ENCODE peak calls at places on chromosomes 12 and 14, in eight cellular contexts. I is astrocyte, X is PC-9, N is keratinocyte, B is prostate gland, T is sigmoid colon, C is dorsolateral prefrontal cortex, K is foreskin keratinocyte. L is an unnamed sample.

GRCh38 chr12:93571360-93571853 is 1.1 kb upstream of the SOCS2 start:
- DNase-seq in I (peak; percentile 31), X (peak; percentile 75), N (no peak), B (peak; percentile 71), T (peak; percentile 92), C (no peak), K (peak; percentile 80), L (peak; percentile 59)

GRCh38 chr14:69629225-69630127 is 18.1 kb downstream of the SUSD6 start:
- DNase-seq in I (no peak), X (no peak), N (no peak), B (no peak), T (no peak), C (no peak), K (no peak), L (no peak)

GRCh38 chr12:43550831-43551270 is 1.2 kb downstream of the ADAMTS20 start:
- DNase-seq in I (no peak), X (no peak), N (no peak), B (no peak), T (no peak), C (no peak), K (no peak), L (no peak)

GRCh38 chr12:30694971-30695326 is 720 bp downstream of the IPO8 start:
- DNase-seq in I (peak; percentile 30), X (peak; percentile 56), N (no peak), B (peak; percentile 30), T (peak; percentile 67), C (no peak), K (peak; percentile 42), L (no peak)

GRCh38 chr12:356276-356988 is 32.7 kb downstream of the KDM5A start:
- DNase-seq in I (peak; percentile 72), X (no peak), N (no peak), B (no peak), T (no peak), C (no peak), K (peak; percentile 35), L (no peak)

GRCh38 chr14:62939970-62940369 is 105.3 kb downstream of the KCNH5 start:
- DNase-seq in I (no peak), X (no peak), N (no peak), B (no peak), T (no peak), C (no peak), K (no peak), L (no peak)

GRCh38 chr12:111766608-111767361 is at the start of gene ALDH2:
- DNase-seq in I (peak; percentile 25), X (peak; percentile 65), N (no peak), B (peak; percentile 81), T (peak; percentile 91), C (peak; percentile 66), K (no peak), L (peak; percentile 26)

GRCh38 chr14:100470523-100470897 is 116.7 kb downstream of the BEGAIN start:
- DNase-seq in I (no peak), X (no peak), N (no peak), B (no peak), T (no peak), C (no peak), K (no peak), L (no peak)

GRCh38 chr12:100504820-100505219 is 31.2 kb downstream of the NR1H4 start:
- DNase-seq in I (no peak), X (no peak), N (no peak), B (no peak), T (no peak), C (no peak), K (no peak), L (no peak)

GRCh38 chr12:127941332-127941731 is 325.6 kb upstream of the TMEM132C start:
- DNase-seq in I (peak; percentile 60), X (no peak), N (no peak), B (no peak), T (no peak), C (no peak), K (no peak), L (no peak)

GRCh38 chr14:86462193-86462592 is 932.2 kb downstream of the FLRT2 start:
- DNase-seq in I (no peak), X (no peak), N (no peak), B (no peak), T (no peak), C (no peak), K (peak; percentile 33), L (no peak)

GRCh38 chr12:51082561-51083139 is 746 bp downstream of the CSRNP2 start:
- DNase-seq in I (peak; percentile 42), X (peak; percentile 12), N (no peak), B (peak; percentile 7), T (no peak), C (no peak), K (peak; percentile 17), L (peak; percentile 11)

GRCh38 chr14:52755607-52756316 is 25.8 kb downstream of the STYX start:
- DNase-seq in I (no peak), X (no peak), N (no peak), B (no peak), T (no peak), C (no peak), K (no peak), L (no peak)

GRCh38 chr12:119148049-119148448 is 30.7 kb upstream of the HSPB8 start:
- DNase-seq in I (no peak), X (no peak), N (no peak), B (no peak), T (no peak), C (no peak), K (no peak), L (no peak)

DNA sequence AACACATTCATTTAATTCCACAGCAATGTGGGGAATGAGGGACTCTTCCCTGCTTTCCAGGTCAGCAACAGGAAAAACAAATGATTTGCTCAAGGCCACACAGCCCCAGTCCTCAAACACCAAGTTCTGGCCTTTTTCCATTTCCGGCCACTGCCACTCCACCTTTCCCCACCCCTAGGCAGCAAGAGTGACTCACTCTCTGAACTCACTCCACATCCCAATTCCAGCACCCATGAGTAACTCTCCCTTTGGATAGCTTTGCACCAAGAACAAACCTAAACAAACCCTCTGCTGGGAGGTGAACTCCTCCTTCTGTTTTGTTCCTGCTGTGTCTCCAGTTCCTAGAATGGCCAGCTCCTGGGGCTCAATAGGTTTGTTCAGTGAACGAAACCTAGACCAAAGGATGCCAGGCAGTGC is 30.4 kb upstream of the PLEKHG6 start:
- DNase-seq in I (peak; percentile 90), X (peak; percentile 95), N (peak; percentile 78), B (peak; percentile 63), T (peak; percentile 84), C (no peak), K (peak; percentile 94), L (no peak)
- H3K27ac ChIP-seq in I (peak overlapping the region; percentile 87), X (peak overlapping the region; percentile 93), N (peak overlapping the region; percentile 95), B (peak overlapping the region; percentile 99), T (peak overlapping the region; percentile 84), C (no peak overlapping the region), K (peak overlapping the region; percentile 100), L (no peak overlapping the region)

DNA sequence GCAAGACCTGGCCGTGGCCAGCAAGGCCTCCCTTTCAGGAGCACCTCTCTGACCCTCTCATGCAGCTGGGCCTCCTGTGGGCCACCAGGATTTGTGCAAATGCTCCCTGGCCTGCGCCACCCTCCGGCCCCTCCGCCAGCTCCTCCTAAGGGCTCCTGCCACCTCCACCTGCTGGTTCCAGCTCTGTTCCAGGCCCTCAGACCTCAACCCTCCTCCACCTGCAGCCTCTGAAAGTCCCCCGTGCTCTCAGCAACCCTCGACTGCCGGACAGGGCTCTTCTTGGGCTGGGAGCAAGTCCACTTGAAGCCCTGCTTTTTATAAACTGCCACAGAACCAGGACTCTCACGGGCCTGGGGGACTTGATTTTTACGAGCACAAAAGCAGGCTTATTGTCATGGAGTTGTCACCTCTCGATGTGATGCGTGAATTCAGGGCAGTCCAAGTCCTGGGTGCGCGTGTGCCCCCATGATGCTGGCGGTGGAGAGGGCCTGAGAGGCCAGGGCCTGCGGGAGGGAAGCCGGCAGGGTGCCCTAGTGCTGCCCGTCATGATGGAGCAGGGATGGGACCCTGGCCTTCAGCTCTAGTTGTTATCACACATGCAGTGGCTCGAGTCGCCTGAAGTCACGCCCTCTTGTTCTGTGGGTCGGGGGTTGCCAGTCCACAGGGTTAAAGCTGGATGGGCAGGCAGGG is 9.1 kb downstream of the TEDC1 start:
- DNase-seq in I (no peak), X (no peak), N (no peak), B (no peak), T (peak; percentile 50), C (peak; percentile 45), K (no peak), L (no peak)
- H3K27ac ChIP-seq in I (no peak overlapping the region), X (no peak overlapping the region), N (no peak overlapping the region), B (no peak overlapping the region), T (no peak overlapping the region), C (peak overlapping the region; percentile 99), K (no peak overlapping the region), L (no peak overlapping the region)

GRCh38 chr12:79650440-79650839 is 40.3 kb downstream of the PAWR start:
- DNase-seq in I (no peak), X (no peak), N (no peak), B (no peak), T (no peak), C (no peak), K (no peak), L (no peak)
- H3K27ac ChIP-seq in I (no peak overlapping the region), X (no peak overlapping the region), N (no peak overlapping the region), B (no peak overlapping the region), T (no peak overlapping the region), C (no peak overlapping the region), K (no peak overlapping the region), L (no peak overlapping the region)

DNA sequence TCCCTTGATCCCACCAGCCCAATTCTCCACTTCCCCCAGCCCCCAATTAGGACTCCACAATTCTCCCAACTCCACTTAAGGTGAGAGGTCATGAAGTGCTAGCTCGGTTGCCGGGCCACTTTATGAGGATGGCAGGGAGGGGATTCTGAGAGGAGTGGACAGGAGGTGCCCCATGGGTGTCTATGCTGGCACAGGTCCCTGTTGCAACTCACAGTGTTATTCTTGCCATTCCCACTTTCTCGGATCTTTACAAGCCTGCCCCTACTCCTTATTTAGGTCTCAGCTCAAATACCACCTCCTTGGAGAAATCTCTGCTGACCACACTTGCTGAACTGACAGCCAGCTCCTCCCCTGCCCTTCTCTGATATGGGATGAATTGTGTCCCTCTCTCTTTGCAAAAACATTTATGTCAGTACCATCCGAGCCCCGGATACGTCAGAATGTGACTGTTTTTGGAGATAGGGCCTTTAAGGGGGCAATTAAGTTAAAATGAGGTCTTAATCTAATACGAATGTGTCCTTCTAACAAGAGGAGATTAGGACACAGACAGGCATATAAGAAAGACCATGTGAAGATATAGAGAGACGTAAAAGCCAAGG is 4.2 kb upstream of the LGALS3 start:
- DNase-seq in I (no peak), X (no peak), N (no peak), B (no peak), T (no peak), C (no peak), K (no peak), L (no peak)
- H3K27ac ChIP-seq in I (no peak overlapping the region), X (no peak overlapping the region), N (no peak overlapping the region), B (no peak overlapping the region), T (no peak overlapping the region), C (no peak overlapping the region), K (no peak overlapping the region), L (no peak overlapping the region)

DNA sequence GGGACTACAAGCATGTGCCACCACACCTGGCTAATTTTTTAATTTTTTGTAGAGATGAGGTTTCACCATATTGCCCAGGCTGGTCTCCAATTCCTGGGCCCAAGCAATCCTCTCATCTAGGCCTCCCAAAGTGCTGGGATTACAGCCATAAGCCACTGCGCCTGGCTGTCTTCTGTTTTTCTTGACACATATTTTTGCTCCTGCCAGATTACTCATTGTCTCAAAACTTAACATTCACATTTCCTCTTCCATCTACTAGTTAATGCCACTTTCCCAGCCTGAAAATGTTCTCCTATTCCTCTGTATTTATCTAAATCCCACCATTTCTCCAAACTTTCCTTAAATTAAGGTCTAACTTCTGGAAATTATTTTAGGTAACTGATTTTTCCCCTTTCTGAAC is 36.2 kb upstream of the KCNH3 start:
- DNase-seq in I (peak; percentile 31), X (no peak), N (no peak), B (no peak), T (no peak), C (no peak), K (no peak), L (no peak)
- H3K27ac ChIP-seq in I (peak overlapping the region; percentile 36), X (no peak overlapping the region), N (peak overlapping the region; percentile 5), B (no peak overlapping the region), T (no peak overlapping the region), C (no peak overlapping the region), K (peak overlapping the region; percentile 16), L (no peak overlapping the region)

GRCh38 chr14:74368026-74368425 is 19.8 kb downstream of the VRTN start:
- DNase-seq in I (no peak), X (no peak), N (no peak), B (no peak), T (no peak), C (no peak), K (no peak), L (no peak)
- H3K27ac ChIP-seq in I (no peak overlapping the region), X (no peak overlapping the region), N (no peak overlapping the region), B (no peak overlapping the region), T (no peak overlapping the region), C (no peak overlapping the region), K (no peak overlapping the region), L (no peak overlapping the region)

L was measured in CD8-positive, alpha-beta T cell.